ENCODE peak calls at places on chromosomes 12 and 14, in five cellular contexts. One of them, this sample, is unnamed.
A peak's percentile ranks its signal among the peaks of the same experiment; 100 is the strongest.

GRCh38 chr14:27049611-27050172 is 451.9 kb upstream of the NOVA1 start:
- DNase-seq in upper lobe of right lung: no peak
- DNase-seq in fibroblast of the aortic adventitia: no peak
- DNase-seq in cardiac muscle cell: no peak
- DNase-seq in endothelial cell: no peak
- DNase-seq in this sample: no peak

GRCh38 chr12:120218680-120219606 is 18.0 kb upstream of the RPLP0 start:
- DNase-seq in upper lobe of right lung: no peak
- DNase-seq in fibroblast of the aortic adventitia: no peak
- DNase-seq in cardiac muscle cell: no peak
- DNase-seq in endothelial cell: no peak
- DNase-seq in this sample: no peak

GRCh38 chr12:96061323-96061722 is 25.9 kb upstream of the LTA4H start:
- DNase-seq in upper lobe of right lung: no peak
- DNase-seq in fibroblast of the aortic adventitia: no peak
- DNase-seq in cardiac muscle cell: no peak
- DNase-seq in endothelial cell: no peak
- DNase-seq in this sample: no peak

GRCh38 chr12:57620245-57620935 is 9.2 kb downstream of the ARHGEF25 start:
- DNase-seq in upper lobe of right lung: no peak
- DNase-seq in fibroblast of the aortic adventitia: no peak
- DNase-seq in cardiac muscle cell: no peak
- DNase-seq in endothelial cell: no peak
- DNase-seq in this sample: no peak

GRCh38 chr12:4281173-4281654 is 7.7 kb downstream of the CCND2 start:
- DNase-seq in upper lobe of right lung: no peak
- DNase-seq in fibroblast of the aortic adventitia: no peak
- DNase-seq in cardiac muscle cell: peak; percentile 43
- DNase-seq in endothelial cell: no peak
- DNase-seq in this sample: no peak

GRCh38 chr12:61538951-61539350 is 721.3 kb upstream of the USP15 start:
- DNase-seq in upper lobe of right lung: no peak
- DNase-seq in fibroblast of the aortic adventitia: no peak
- DNase-seq in cardiac muscle cell: no peak
- DNase-seq in endothelial cell: peak; percentile 21
- DNase-seq in this sample: no peak

GRCh38 chr12:65524666-65525065 is 246.2 kb downstream of the MSRB3 start:
- DNase-seq in upper lobe of right lung: no peak
- DNase-seq in fibroblast of the aortic adventitia: peak; percentile 69
- DNase-seq in cardiac muscle cell: peak; percentile 73
- DNase-seq in endothelial cell: no peak
- DNase-seq in this sample: no peak

GRCh38 chr12:130831246-130831645 is 7.8 kb downstream of the STX2 start:
- DNase-seq in upper lobe of right lung: no peak
- DNase-seq in fibroblast of the aortic adventitia: no peak
- DNase-seq in cardiac muscle cell: no peak
- DNase-seq in endothelial cell: no peak
- DNase-seq in this sample: no peak

GRCh38 chr14:100241279-100241678 is 2.3 kb downstream of the YY1 start:
- DNase-seq in upper lobe of right lung: no peak
- DNase-seq in fibroblast of the aortic adventitia: peak; percentile 18
- DNase-seq in cardiac muscle cell: no peak
- DNase-seq in endothelial cell: no peak
- DNase-seq in this sample: no peak

GRCh38 chr14:103055693-103056092 is 1.7 kb downstream of the CDC42BPB start:
- DNase-seq in upper lobe of right lung: no peak
- DNase-seq in fibroblast of the aortic adventitia: peak; percentile 57
- DNase-seq in cardiac muscle cell: peak; percentile 65
- DNase-seq in endothelial cell: no peak
- DNase-seq in this sample: no peak

GRCh38 chr12:52221912-52222457 is 11.1 kb upstream of the KRT7 start:
- DNase-seq in upper lobe of right lung: peak; percentile 79
- DNase-seq in fibroblast of the aortic adventitia: no peak
- DNase-seq in cardiac muscle cell: peak; percentile 62
- DNase-seq in endothelial cell: peak; percentile 81
- DNase-seq in this sample: peak; percentile 65

GRCh38 chr12:5432011-5432400 is at the start of gene NTF3:
- DNase-seq in upper lobe of right lung: no peak
- DNase-seq in fibroblast of the aortic adventitia: peak; percentile 17
- DNase-seq in cardiac muscle cell: peak; percentile 37
- DNase-seq in endothelial cell: peak; percentile 32
- DNase-seq in this sample: peak; percentile 26

GRCh38 chr12:104513681-104514080 is 56.9 kb downstream of the CHST11 start:
- DNase-seq in upper lobe of right lung: no peak
- DNase-seq in fibroblast of the aortic adventitia: no peak
- DNase-seq in cardiac muscle cell: no peak
- DNase-seq in endothelial cell: no peak
- DNase-seq in this sample: no peak

GRCh38 chr14:80136358-80136757 is 74.9 kb downstream of the DIO2 start:
- DNase-seq in upper lobe of right lung: no peak
- DNase-seq in fibroblast of the aortic adventitia: no peak
- DNase-seq in cardiac muscle cell: no peak
- DNase-seq in endothelial cell: no peak
- DNase-seq in this sample: no peak

GRCh38 chr12:34400986-34401658 is 378.8 kb downstream of the ALG10 start:
- DNase-seq in upper lobe of right lung: peak; percentile 57
- DNase-seq in fibroblast of the aortic adventitia: no peak
- DNase-seq in cardiac muscle cell: no peak
- DNase-seq in endothelial cell: peak; percentile 1
- DNase-seq in this sample: no peak

GRCh38 chr12:14249368-14249767 is 116.1 kb upstream of the ATF7IP start:
- DNase-seq in upper lobe of right lung: no peak
- DNase-seq in fibroblast of the aortic adventitia: no peak
- DNase-seq in cardiac muscle cell: no peak
- DNase-seq in endothelial cell: no peak
- DNase-seq in this sample: no peak

GRCh38 chr14:102927878-102928411 is 5.5 kb downstream of the AMN start:
- DNase-seq in upper lobe of right lung: peak; percentile 79
- DNase-seq in fibroblast of the aortic adventitia: no peak
- DNase-seq in cardiac muscle cell: peak; percentile 25
- DNase-seq in endothelial cell: no peak
- DNase-seq in this sample: no peak

GRCh38 chr12:131755305-131756113 is 44.6 kb downstream of the SFSWAP start:
- DNase-seq in upper lobe of right lung: no peak
- DNase-seq in fibroblast of the aortic adventitia: peak; percentile 10
- DNase-seq in cardiac muscle cell: peak; percentile 9
- DNase-seq in endothelial cell: no peak
- DNase-seq in this sample: no peak

GRCh38 chr12:116977465-116978380 is 67.0 kb downstream of the FBXW8 start:
- DNase-seq in upper lobe of right lung: no peak
- DNase-seq in fibroblast of the aortic adventitia: no peak
- DNase-seq in cardiac muscle cell: no peak
- DNase-seq in endothelial cell: no peak
- DNase-seq in this sample: no peak

GRCh38 chr12:39419471-39419870 is 23.4 kb downstream of the KIF21A start:
- DNase-seq in upper lobe of right lung: no peak
- DNase-seq in fibroblast of the aortic adventitia: no peak
- DNase-seq in cardiac muscle cell: no peak
- DNase-seq in endothelial cell: no peak
- DNase-seq in this sample: no peak

GRCh38 chr12:102800565-102800964 is 116.5 kb downstream of the PAH start:
- DNase-seq in upper lobe of right lung: no peak
- DNase-seq in fibroblast of the aortic adventitia: no peak
- DNase-seq in cardiac muscle cell: no peak
- DNase-seq in endothelial cell: no peak
- DNase-seq in this sample: no peak

GRCh38 chr14:105419305-105420091 is at the start of gene MTA1:
- DNase-seq in upper lobe of right lung: peak; percentile 75
- DNase-seq in fibroblast of the aortic adventitia: no peak
- DNase-seq in cardiac muscle cell: peak; percentile 44
- DNase-seq in endothelial cell: no peak
- DNase-seq in this sample: peak; percentile 24

GRCh38 chr14:101057394-101057793 is 153.9 kb upstream of the RTL1 start:
- DNase-seq in upper lobe of right lung: no peak
- DNase-seq in fibroblast of the aortic adventitia: no peak
- DNase-seq in cardiac muscle cell: no peak
- DNase-seq in endothelial cell: no peak
- DNase-seq in this sample: no peak

GRCh38 chr12:96212456-96213375 is 18.5 kb downstream of the ELK3 start:
- DNase-seq in upper lobe of right lung: no peak
- DNase-seq in fibroblast of the aortic adventitia: no peak
- DNase-seq in cardiac muscle cell: no peak
- DNase-seq in endothelial cell: no peak
- DNase-seq in this sample: no peak

GRCh38 chr14:97946291-97946690 is 1149.1 kb downstream of the VRK1 start:
- DNase-seq in upper lobe of right lung: no peak
- DNase-seq in fibroblast of the aortic adventitia: no peak
- DNase-seq in cardiac muscle cell: no peak
- DNase-seq in endothelial cell: peak; percentile 15
- DNase-seq in this sample: no peak

GRCh38 chr12:116710367-116710766 is 27.5 kb downstream of the SPRING1 start:
- DNase-seq in upper lobe of right lung: no peak
- DNase-seq in fibroblast of the aortic adventitia: no peak
- DNase-seq in cardiac muscle cell: no peak
- DNase-seq in endothelial cell: no peak
- DNase-seq in this sample: no peak

GRCh38 chr14:54538055-54538454 is 28.3 kb downstream of the CGRRF1 start:
- DNase-seq in upper lobe of right lung: no peak
- DNase-seq in fibroblast of the aortic adventitia: no peak
- DNase-seq in cardiac muscle cell: no peak
- DNase-seq in endothelial cell: no peak
- DNase-seq in this sample: no peak

GRCh38 chr12:105393586-105393985 is 63.1 kb downstream of the C12orf75 start:
- DNase-seq in upper lobe of right lung: no peak
- DNase-seq in fibroblast of the aortic adventitia: peak; percentile 59
- DNase-seq in cardiac muscle cell: peak; percentile 54
- DNase-seq in endothelial cell: no peak
- DNase-seq in this sample: no peak

GRCh38 chr12:122951979-122952892 is 14.0 kb downstream of the ABCB9 start:
- DNase-seq in upper lobe of right lung: peak; percentile 83
- DNase-seq in fibroblast of the aortic adventitia: peak; percentile 75
- DNase-seq in cardiac muscle cell: peak; percentile 77
- DNase-seq in endothelial cell: peak; percentile 75
- DNase-seq in this sample: peak; percentile 67

GRCh38 chr12:67239061-67239460 is 30.1 kb upstream of the CAND1 start:
- DNase-seq in upper lobe of right lung: no peak
- DNase-seq in fibroblast of the aortic adventitia: peak; percentile 3
- DNase-seq in cardiac muscle cell: no peak
- DNase-seq in endothelial cell: no peak
- DNase-seq in this sample: no peak

GRCh38 chr12:63889236-63889635 is 44.7 kb downstream of the SRGAP1 start:
- DNase-seq in upper lobe of right lung: no peak
- DNase-seq in fibroblast of the aortic adventitia: peak; percentile 59
- DNase-seq in cardiac muscle cell: peak; percentile 75
- DNase-seq in endothelial cell: no peak
- DNase-seq in this sample: no peak

GRCh38 chr12:32296541-32296940 is 102.8 kb upstream of the FGD4 start:
- DNase-seq in upper lobe of right lung: no peak
- DNase-seq in fibroblast of the aortic adventitia: no peak
- DNase-seq in cardiac muscle cell: peak; percentile 10
- DNase-seq in endothelial cell: no peak
- DNase-seq in this sample: no peak
- TF ChIP-seq CTCF in upper lobe of right lung: no peak
- TF ChIP-seq CTCF in fibroblast of the aortic adventitia: no peak
- TF ChIP-seq CTCF in cardiac muscle cell: no peak
- TF ChIP-seq CTCF in endothelial cell: no peak
- TF ChIP-seq CTCF in this sample: no peak

DNA sequence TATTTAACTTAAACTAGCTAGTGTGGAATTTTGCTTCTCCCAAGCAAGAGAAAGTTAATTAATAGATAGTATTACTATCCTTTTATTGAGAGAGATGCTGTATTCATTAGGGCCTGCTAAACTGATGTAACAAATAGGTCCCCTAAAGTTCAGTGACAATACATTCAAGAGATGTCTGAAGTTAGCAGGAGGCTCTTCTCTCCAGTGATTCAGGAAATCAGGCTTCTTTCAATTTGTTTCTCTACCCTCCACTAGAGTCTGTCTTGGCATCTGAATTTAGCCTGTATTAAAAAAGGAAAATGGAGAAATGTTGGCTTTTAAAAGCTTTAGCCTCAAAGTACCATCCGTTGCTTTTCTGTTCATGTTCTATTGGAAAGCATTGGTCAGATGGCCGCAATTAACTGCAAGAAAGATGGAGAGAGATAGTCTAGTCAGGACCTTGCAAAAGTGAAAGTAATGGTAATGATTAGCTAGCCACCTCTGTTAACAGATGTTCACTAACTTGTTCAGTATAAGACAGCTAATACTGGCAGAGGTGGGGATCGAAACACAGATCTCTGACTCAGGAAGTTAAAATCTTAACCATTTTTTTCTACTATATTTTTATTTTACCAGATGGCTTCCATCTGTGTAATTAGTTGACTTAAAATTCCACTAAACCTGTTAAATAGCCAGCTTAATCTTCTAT is 786.8 kb downstream of the TMTC2 start:
- DNase-seq in upper lobe of right lung: no peak
- DNase-seq in fibroblast of the aortic adventitia: no peak
- DNase-seq in cardiac muscle cell: no peak
- DNase-seq in endothelial cell: no peak
- DNase-seq in this sample: no peak
- TF ChIP-seq CTCF in upper lobe of right lung: no peak
- TF ChIP-seq CTCF in fibroblast of the aortic adventitia: no peak
- TF ChIP-seq CTCF in cardiac muscle cell: no peak
- TF ChIP-seq CTCF in endothelial cell: no peak
- TF ChIP-seq CTCF in this sample: no peak

GRCh38 chr12:80598004-80598606 is 109.3 kb upstream of the MYF6 start:
- DNase-seq in upper lobe of right lung: no peak
- DNase-seq in fibroblast of the aortic adventitia: peak; percentile 86
- DNase-seq in cardiac muscle cell: peak; percentile 77
- DNase-seq in endothelial cell: peak; percentile 20
- DNase-seq in this sample: no peak
- TF ChIP-seq CTCF in upper lobe of right lung: peak; percentile 30
- TF ChIP-seq CTCF in fibroblast of the aortic adventitia: peak; percentile 64
- TF ChIP-seq CTCF in cardiac muscle cell: peak; percentile 60
- TF ChIP-seq CTCF in endothelial cell: peak; percentile 29
- TF ChIP-seq CTCF in this sample: peak; percentile 59

GRCh38 chr12:22624908-22625646 is at the start of gene ETNK1:
- DNase-seq in upper lobe of right lung: peak; percentile 98
- DNase-seq in fibroblast of the aortic adventitia: peak; percentile 89
- DNase-seq in cardiac muscle cell: peak; percentile 97
- DNase-seq in endothelial cell: peak; percentile 95
- DNase-seq in this sample: peak; percentile 85
- TF ChIP-seq CTCF in upper lobe of right lung: no peak
- TF ChIP-seq CTCF in fibroblast of the aortic adventitia: no peak
- TF ChIP-seq CTCF in cardiac muscle cell: no peak
- TF ChIP-seq CTCF in endothelial cell: no peak
- TF ChIP-seq CTCF in this sample: no peak

DNA sequence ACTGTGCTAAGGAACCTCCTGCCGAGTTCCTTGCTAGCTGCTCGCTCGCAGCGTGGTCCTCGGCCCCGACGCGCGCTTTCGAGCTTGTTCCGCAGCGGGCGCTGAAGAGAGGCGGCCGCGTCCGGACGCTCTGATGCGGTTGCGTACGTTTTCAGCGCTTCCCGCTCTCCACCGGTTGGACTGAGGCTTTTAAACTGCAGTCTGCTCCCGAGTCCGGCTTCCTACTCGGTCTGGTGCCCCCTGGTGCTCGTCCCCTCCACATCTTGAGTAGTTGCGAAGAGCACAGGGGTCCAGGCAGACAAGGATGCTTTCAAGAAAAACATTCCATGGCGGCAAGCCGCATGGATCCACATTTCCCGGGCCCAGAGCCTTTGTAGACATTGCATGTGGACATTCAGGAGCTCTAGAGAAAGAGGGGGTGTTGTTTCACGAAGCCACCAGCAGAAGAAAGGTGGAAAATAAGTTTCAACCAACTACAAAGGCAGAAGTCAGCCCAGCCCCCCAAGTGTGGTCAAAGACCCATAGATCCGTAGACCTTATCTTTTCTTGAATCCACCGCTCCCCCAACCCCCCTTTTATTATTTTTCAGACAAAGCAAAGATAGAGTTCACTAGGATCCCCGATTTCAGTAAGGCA is 1.1 kb upstream of the WNK1 start:
- DNase-seq in upper lobe of right lung: peak; percentile 94
- DNase-seq in fibroblast of the aortic adventitia: peak; percentile 96
- DNase-seq in cardiac muscle cell: peak; percentile 98
- DNase-seq in endothelial cell: peak; percentile 94
- DNase-seq in this sample: peak; percentile 90
- TF ChIP-seq CTCF in upper lobe of right lung: peak; percentile 75
- TF ChIP-seq CTCF in fibroblast of the aortic adventitia: peak; percentile 84
- TF ChIP-seq CTCF in cardiac muscle cell: peak; percentile 83
- TF ChIP-seq CTCF in endothelial cell: peak; percentile 77
- TF ChIP-seq CTCF in this sample: peak; percentile 93